ENCODE peak calls at places on chromosomes 11 and 22, in four cellular contexts. One of them, this sample, is unnamed.
A peak's percentile ranks its signal among the peaks of the same experiment; 100 is the strongest.

GRCh38 chr22:41532908-41533825 is 11.1 kb downstream of the POLR3H start:
- DNase-seq in activated naive CD4-positive, alpha-beta T cell treated with anti-CD3 and anti-CD28 coated beads, Interleukin-2, amount 50 U/mL, for 72 hours: peak; percentile 78
- DNase-seq in trophoblast cell: peak; percentile 79
- DNase-seq in AG09309: no peak
- DNase-seq in this sample: peak; percentile 82

GRCh38 chr11:67524480-67524808 is 1.2 kb upstream of the CABP2 start:
- DNase-seq in activated naive CD4-positive, alpha-beta T cell treated with anti-CD3 and anti-CD28 coated beads, Interleukin-2, amount 50 U/mL, for 72 hours: no peak
- DNase-seq in trophoblast cell: no peak
- DNase-seq in AG09309: no peak
- DNase-seq in this sample: no peak

GRCh38 chr11:45885274-45885920 is at the start of gene MAPK8IP1:
- DNase-seq in activated naive CD4-positive, alpha-beta T cell treated with anti-CD3 and anti-CD28 coated beads, Interleukin-2, amount 50 U/mL, for 72 hours: peak; percentile 70
- DNase-seq in trophoblast cell: peak; percentile 57
- DNase-seq in AG09309: no peak
- DNase-seq in this sample: peak; percentile 56

GRCh38 chr11:119109843-119110242 is 2.7 kb downstream of the C2CD2L start:
- DNase-seq in activated naive CD4-positive, alpha-beta T cell treated with anti-CD3 and anti-CD28 coated beads, Interleukin-2, amount 50 U/mL, for 72 hours: no peak
- DNase-seq in trophoblast cell: no peak
- DNase-seq in AG09309: no peak
- DNase-seq in this sample: no peak

GRCh38 chr11:111797145-111797581 is 31.0 kb upstream of the PPP2R1B start:
- DNase-seq in activated naive CD4-positive, alpha-beta T cell treated with anti-CD3 and anti-CD28 coated beads, Interleukin-2, amount 50 U/mL, for 72 hours: no peak
- DNase-seq in trophoblast cell: peak; percentile 71
- DNase-seq in AG09309: no peak
- DNase-seq in this sample: peak; percentile 12

GRCh38 chr11:63920870-63921417 is 4.0 kb upstream of the RCOR2 start:
- DNase-seq in activated naive CD4-positive, alpha-beta T cell treated with anti-CD3 and anti-CD28 coated beads, Interleukin-2, amount 50 U/mL, for 72 hours: peak; percentile 44
- DNase-seq in trophoblast cell: no peak
- DNase-seq in AG09309: no peak
- DNase-seq in this sample: peak; percentile 28

GRCh38 chr11:130598433-130598832 is 150.0 kb downstream of the ADAMTS15 start:
- DNase-seq in activated naive CD4-positive, alpha-beta T cell treated with anti-CD3 and anti-CD28 coated beads, Interleukin-2, amount 50 U/mL, for 72 hours: no peak
- DNase-seq in trophoblast cell: no peak
- DNase-seq in AG09309: no peak
- DNase-seq in this sample: no peak

GRCh38 chr22:37562049-37562784 is 1.9 kb downstream of the CDC42EP1 start:
- DNase-seq in activated naive CD4-positive, alpha-beta T cell treated with anti-CD3 and anti-CD28 coated beads, Interleukin-2, amount 50 U/mL, for 72 hours: no peak
- DNase-seq in trophoblast cell: no peak
- DNase-seq in AG09309: no peak
- DNase-seq in this sample: no peak

GRCh38 chr11:14587203-14587602 is 56.4 kb upstream of the PDE3B start:
- DNase-seq in activated naive CD4-positive, alpha-beta T cell treated with anti-CD3 and anti-CD28 coated beads, Interleukin-2, amount 50 U/mL, for 72 hours: no peak
- DNase-seq in trophoblast cell: no peak
- DNase-seq in AG09309: no peak
- DNase-seq in this sample: no peak

GRCh38 chr11:81005595-81005994 is 1564.8 kb upstream of the TENM4 start:
- DNase-seq in activated naive CD4-positive, alpha-beta T cell treated with anti-CD3 and anti-CD28 coated beads, Interleukin-2, amount 50 U/mL, for 72 hours: no peak
- DNase-seq in trophoblast cell: peak; percentile 52
- DNase-seq in AG09309: no peak
- DNase-seq in this sample: no peak

GRCh38 chr11:87603887-87604286 is 566.2 kb downstream of the TMEM135 start:
- DNase-seq in activated naive CD4-positive, alpha-beta T cell treated with anti-CD3 and anti-CD28 coated beads, Interleukin-2, amount 50 U/mL, for 72 hours: no peak
- DNase-seq in trophoblast cell: no peak
- DNase-seq in AG09309: no peak
- DNase-seq in this sample: no peak

GRCh38 chr11:67276821-67277230 is 10.6 kb downstream of the GRK2 start:
- DNase-seq in activated naive CD4-positive, alpha-beta T cell treated with anti-CD3 and anti-CD28 coated beads, Interleukin-2, amount 50 U/mL, for 72 hours: no peak
- DNase-seq in trophoblast cell: no peak
- DNase-seq in AG09309: no peak
- DNase-seq in this sample: peak; percentile 65

GRCh38 chr11:106724293-106724892 is 293.9 kb downstream of the GUCY1A2 start:
- DNase-seq in activated naive CD4-positive, alpha-beta T cell treated with anti-CD3 and anti-CD28 coated beads, Interleukin-2, amount 50 U/mL, for 72 hours: no peak
- DNase-seq in trophoblast cell: peak; percentile 88
- DNase-seq in AG09309: peak; percentile 25
- DNase-seq in this sample: no peak

GRCh38 chr22:41540006-41540315 is 4.3 kb downstream of the POLR3H start:
- DNase-seq in activated naive CD4-positive, alpha-beta T cell treated with anti-CD3 and anti-CD28 coated beads, Interleukin-2, amount 50 U/mL, for 72 hours: no peak
- DNase-seq in trophoblast cell: no peak
- DNase-seq in AG09309: no peak
- DNase-seq in this sample: no peak

GRCh38 chr22:50320671-50321325 is 6.0 kb downstream of the DENND6B start:
- DNase-seq in activated naive CD4-positive, alpha-beta T cell treated with anti-CD3 and anti-CD28 coated beads, Interleukin-2, amount 50 U/mL, for 72 hours: no peak
- DNase-seq in trophoblast cell: no peak
- DNase-seq in AG09309: no peak
- DNase-seq in this sample: no peak

GRCh38 chr11:48025983-48026340 is 45.6 kb downstream of the PTPRJ start:
- DNase-seq in activated naive CD4-positive, alpha-beta T cell treated with anti-CD3 and anti-CD28 coated beads, Interleukin-2, amount 50 U/mL, for 72 hours: no peak
- DNase-seq in trophoblast cell: peak; percentile 19
- DNase-seq in AG09309: no peak
- DNase-seq in this sample: no peak

GRCh38 chr11:61700221-61700620 is 20.0 kb downstream of the DAGLA start:
- DNase-seq in activated naive CD4-positive, alpha-beta T cell treated with anti-CD3 and anti-CD28 coated beads, Interleukin-2, amount 50 U/mL, for 72 hours: no peak
- DNase-seq in trophoblast cell: peak; percentile 89
- DNase-seq in AG09309: no peak
- DNase-seq in this sample: peak; percentile 87

This sample was measured in transverse colon.